ENCODE peak calls at places on chromosomes 5 and 9, in four cellular contexts. E is heart left ventricle, W is A549, D is right lobe of liver. V is an unnamed sample.

GRCh38 chr9:101650096-101650495 is 55.3 kb upstream of the PPP3R2 start:
- DNase-seq in E (no peak), W (no peak), D (no peak), V (peak; percentile 92)

GRCh38 chr9:34413229-34413852 is 36.6 kb upstream of the MYORG start:
- DNase-seq in E (no peak), W (peak; percentile 49), D (no peak), V (peak; percentile 53)

GRCh38 chr9:121730188-121730587 is 78.8 kb downstream of the DAB2IP start:
- DNase-seq in E (no peak), W (no peak), D (no peak), V (no peak)

GRCh38 chr5:53091304-53091703 is 18.3 kb downstream of the MOCS2 start:
- DNase-seq in E (no peak), W (no peak), D (no peak), V (no peak)

GRCh38 chr5:150066901-150067396 is 19.4 kb downstream of the CSF1R start:
- DNase-seq in E (no peak), W (no peak), D (peak; percentile 38), V (no peak)

GRCh38 chr5:146884230-146884629 is 5.7 kb upstream of the PPP2R2B start:
- DNase-seq in E (no peak), W (no peak), D (no peak), V (no peak)

GRCh38 chr9:136326061-136326776 is 1.1 kb upstream of the GPSM1 start:
- DNase-seq in E (peak; percentile 64), W (no peak), D (no peak), V (no peak)

GRCh38 chr9:89879276-89879675 is 274.5 kb downstream of the GADD45G start:
- DNase-seq in E (no peak), W (no peak), D (no peak), V (no peak)

GRCh38 chr5:109218767-109219166 is 191.0 kb downstream of the PJA2 start:
- DNase-seq in E (no peak), W (no peak), D (no peak), V (no peak)

GRCh38 chr9:72554221-72554641 is 32.8 kb downstream of the TMC1 start:
- DNase-seq in E (no peak), W (peak; percentile 18), D (no peak), V (no peak)

GRCh38 chr9:87271696-87272477 is 225.8 kb upstream of the DAPK1 start:
- DNase-seq in E (no peak), W (no peak), D (no peak), V (no peak)

GRCh38 chr9:114291886-114292590 is 30.9 kb upstream of the ORM1 start:
- DNase-seq in E (no peak), W (no peak), D (peak; percentile 35), V (no peak)

GRCh38 chr9:109320734-109321448 is at the start of gene EPB41L4B:
- DNase-seq in E (peak; percentile 89), W (peak; percentile 72), D (peak; percentile 95), V (peak; percentile 85)
- TF ChIP-seq POLR2A in E (no peak), W (no peak), D (no peak), V (no peak)

GRCh38 chr9:134407123-134407779 is 81.0 kb downstream of the RXRA start:
- DNase-seq in E (peak; percentile 96), W (peak; percentile 98), D (peak; percentile 95), V (peak; percentile 95)
- TF ChIP-seq POLR2A in E (peak; percentile 50), W (peak; percentile 70), D (peak; percentile 37), V (no peak)

GRCh38 chr5:67003906-67004729 is 192.5 kb downstream of the CD180 start:
- DNase-seq in E (peak; percentile 86), W (peak; percentile 71), D (peak; percentile 91), V (peak; percentile 93)
- TF ChIP-seq POLR2A in E (peak; percentile 78), W (peak; percentile 42), D (peak; percentile 87), V (peak; percentile 83)

GRCh38 chr9:104927912-104928740 is at the start of gene ABCA1:
- DNase-seq in E (peak; percentile 93), W (peak; percentile 79), D (peak; percentile 98), V (peak; percentile 93)
- TF ChIP-seq POLR2A in E (peak; percentile 77), W (peak; percentile 13), D (peak; percentile 94), V (no peak)

GRCh38 chr5:178120661-178121357 is 7.5 kb downstream of the N4BP3 start:
- DNase-seq in E (peak; percentile 91), W (peak; percentile 86), D (peak; percentile 70), V (peak; percentile 68)
- TF ChIP-seq POLR2A in E (no peak), W (no peak), D (no peak), V (no peak)

GRCh38 chr5:16508730-16509531 is 43.3 kb upstream of the ZNF622 start:
- DNase-seq in E (peak; percentile 79), W (no peak), D (peak; percentile 92), V (no peak)
- TF ChIP-seq POLR2A in E (peak; percentile 77), W (no peak), D (peak; percentile 89), V (no peak)

GRCh38 chr9:4086119-4087088 is 213.5 kb downstream of the GLIS3 start:
- DNase-seq in E (no peak), W (peak; percentile 15), D (no peak), V (no peak)
- TF ChIP-seq POLR2A in E (no peak), W (no peak), D (no peak), V (no peak)

DNA sequence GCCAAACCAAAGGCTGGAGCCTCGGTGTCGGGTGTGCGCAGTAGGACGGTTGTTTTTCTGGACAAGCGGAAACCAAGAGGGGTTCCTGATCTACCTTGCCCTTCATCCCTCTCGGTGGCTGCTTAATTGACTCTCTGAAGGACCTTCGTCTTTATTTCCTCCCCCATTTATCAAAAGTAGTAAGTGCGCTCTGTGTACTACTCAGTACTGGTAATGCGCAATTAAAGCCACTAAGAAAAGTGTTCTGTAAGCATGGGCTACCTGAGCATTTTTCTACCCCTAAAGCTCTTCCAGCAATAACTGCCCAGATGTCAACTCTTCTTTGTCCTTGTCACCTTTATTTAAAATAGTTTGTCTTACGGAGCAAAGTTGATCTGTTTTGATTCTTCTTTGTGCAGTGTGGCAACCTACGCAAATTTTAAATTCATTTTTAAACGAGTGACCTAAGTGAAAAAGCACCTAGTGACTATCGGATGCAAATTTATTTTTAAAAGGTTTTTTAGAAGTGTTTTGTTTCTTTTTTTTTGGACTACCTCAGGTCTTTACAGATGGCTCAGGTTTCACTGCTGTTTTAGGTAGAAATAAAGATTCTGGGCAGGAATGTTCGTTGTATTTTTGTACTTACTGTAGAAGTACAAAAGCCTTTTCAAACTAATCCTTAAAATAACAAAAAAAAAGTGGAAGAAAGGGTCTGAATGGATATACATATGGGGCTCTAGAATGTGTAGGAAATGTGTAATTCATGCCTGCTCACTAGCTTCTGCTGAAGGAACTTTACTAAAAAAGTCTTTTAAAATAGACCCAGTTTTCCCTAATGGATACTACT is 2.0 kb downstream of the JMY start:
- DNase-seq in E (no peak), W (no peak), D (no peak), V (no peak)
- TF ChIP-seq POLR2A in E (no peak), W (no peak), D (no peak), V (no peak)

GRCh38 chr9:75930193-75930592 is 39.7 kb downstream of the PCSK5 start:
- DNase-seq in E (no peak), W (no peak), D (no peak), V (no peak)
- TF ChIP-seq POLR2A in E (no peak), W (no peak), D (no peak), V (no peak)